ENCODE peak calls at places on chromosomes 11 and 22, in four cellular contexts. A is IMR-90, V is mesendoderm, F is neuronal stem cell. S is an unnamed sample.

GRCh38 chr11:75689861-75690641 is 21.2 kb upstream of the MAP6 start:
- DNase-seq in V (no peak), A (no peak), F (no peak), S (no peak)

GRCh38 chr11:135035282-135035681 is 623.2 kb upstream of the B3GAT1 start:
- DNase-seq in V (no peak), F (no peak), A (no peak), S (no peak)

GRCh38 chr11:121482231-121483129 is 29.7 kb upstream of the SORL1-AS1 start:
- DNase-seq in V (peak), F (no peak), A (no peak), S (no peak)

GRCh38 chr11:19827399-19828135 is 114.9 kb downstream of the NAV2 start:
- DNase-seq in A (no peak), V (peak), F (no peak), S (peak)

GRCh38 chr11:14148653-14149273 is 186.2 kb downstream of the SPON1 start:
- DNase-seq in F (no peak), A (peak), V (peak), S (no peak)

GRCh38 chr11:14852571-14853177 is 39.4 kb downstream of the CYP2R1 start:
- DNase-seq in A (no peak), F (no peak), V (peak), S (no peak)

GRCh38 chr11:117094776-117095175 is 3.5 kb downstream of the SIK3 start:
- DNase-seq in F (no peak), A (peak), V (peak), S (no peak)

GRCh38 chr22:26023104-26023775 is 146.0 kb upstream of the SEZ6L start:
- DNase-seq in V (peak), F (no peak), A (no peak), S (peak)

GRCh38 chr11:46294365-46295309 is 17.2 kb downstream of the CREB3L1 start:
- DNase-seq in V (peak), A (peak), F (peak), S (peak)

GRCh38 chr11:126317681-126318641 is 14.1 kb downstream of the DCPS start:
- DNase-seq in F (no peak), V (no peak), A (peak), S (no peak)

GRCh38 chr11:613369-613968 is 2.3 kb downstream of the IRF7 start:
- DNase-seq in F (peak), A (no peak), V (peak), S (peak)

GRCh38 chr22:18975434-18976196 is 39.5 kb upstream of the PRODH start:
- DNase-seq in V (no peak), A (no peak), F (no peak), S (no peak)

GRCh38 chr22:49853981-49854791 is 542 bp downstream of the ZBED4 start:
- DNase-seq in F (peak), A (peak), V (peak), S (peak)

GRCh38 chr22:26481112-26481693 is 2.4 kb downstream of the HPS4 start:
- DNase-seq in A (no peak), F (no peak), V (no peak), S (no peak)

GRCh38 chr11:6611092-6612007 is 666 bp downstream of the TAF10 start:
- DNase-seq in A (peak), F (no peak), V (peak), S (peak)
- H2BK120ac ChIP-seq in A (peak), F (no peak), V (no peak), S (no peak)

DNA sequence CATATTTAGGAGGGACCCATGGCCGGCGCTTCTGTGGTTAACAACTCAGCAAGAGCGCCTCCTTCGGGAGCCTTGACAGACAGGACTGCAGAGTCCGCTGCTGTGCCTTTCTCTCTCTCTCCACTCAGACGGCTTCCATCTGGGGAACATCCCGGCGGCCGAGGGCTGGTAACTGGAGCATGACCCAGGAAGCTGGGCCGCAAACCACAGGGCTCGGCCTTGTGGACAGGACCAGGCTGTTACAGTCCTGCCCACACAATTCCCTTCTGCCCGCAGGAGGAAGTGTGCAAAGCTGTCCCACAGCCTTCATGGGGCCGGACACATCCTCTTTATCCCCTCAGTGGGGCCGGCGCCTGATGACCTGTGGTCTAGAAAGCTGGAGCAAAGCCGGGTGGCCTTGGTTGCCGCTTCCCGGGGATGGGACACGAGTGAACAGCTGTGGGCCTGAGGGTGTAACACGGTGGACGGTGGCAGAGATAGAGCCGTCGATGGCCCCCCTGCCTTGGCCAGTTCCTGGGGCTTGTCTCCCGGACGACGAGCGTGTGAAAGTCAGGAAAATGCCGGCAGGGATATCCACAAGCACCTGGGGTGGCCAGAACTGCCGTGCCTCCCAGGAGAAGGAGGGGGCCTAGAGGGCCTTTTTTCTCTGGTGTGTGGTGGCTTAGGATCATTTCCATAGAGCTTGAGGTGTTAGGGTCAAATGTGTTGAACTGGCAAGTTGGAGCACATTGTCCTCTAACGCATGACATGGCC is 50.1 kb downstream of the FBLN1 start:
- DNase-seq in A (peak), F (no peak), V (no peak), S (peak)
- H2BK120ac ChIP-seq in A (peak), F (no peak), V (no peak), S (no peak)

GRCh38 chr11:62427630-62428233 is 8.9 kb downstream of the SCGB1A1 start:
- DNase-seq in V (no peak), F (no peak), A (peak), S (no peak)
- H2BK120ac ChIP-seq in V (peak), F (no peak), A (peak), S (no peak)

GRCh38 chr11:103736986-103737622 is 299.3 kb upstream of the DDI1 start:
- DNase-seq in V (no peak), A (no peak), F (no peak), S (no peak)
- H2BK120ac ChIP-seq in V (peak), A (no peak), F (no peak), S (no peak)

GRCh38 chr11:66484825-66485380 is 4.7 kb downstream of the DPP3 start:
- DNase-seq in F (no peak), A (no peak), V (no peak), S (no peak)
- H2BK120ac ChIP-seq in F (no peak), A (no peak), V (no peak), S (no peak)

S was measured in H9.